ENCODE peak calls at places on chromosomes 5 and 9, in six cellular contexts. One of them, this sample, is unnamed.

GRCh38 chr5:132446621-132447020 is 44.0 kb downstream of the IRF1 start:
- DNase-seq in RPMI7951: peak; percentile 88
- DNase-seq in GM04504: peak; percentile 86
- DNase-seq in T-helper 9 cell: no peak
- DNase-seq in substantia nigra: no peak
- DNase-seq in left lung: no peak
- DNase-seq in this sample: peak; percentile 22

GRCh38 chr5:129125819-129126218 is 31.3 kb downstream of the ISOC1 start:
- DNase-seq in RPMI7951: no peak
- DNase-seq in GM04504: no peak
- DNase-seq in T-helper 9 cell: no peak
- DNase-seq in substantia nigra: no peak
- DNase-seq in left lung: no peak
- DNase-seq in this sample: no peak

GRCh38 chr9:136858844-136859757 is 7.0 kb downstream of the MAMDC4 start:
- DNase-seq in RPMI7951: peak; percentile 60
- DNase-seq in GM04504: no peak
- DNase-seq in T-helper 9 cell: no peak
- DNase-seq in substantia nigra: peak; percentile 57
- DNase-seq in left lung: peak; percentile 84
- DNase-seq in this sample: peak; percentile 43

GRCh38 chr9:125323615-125324014 is 62.0 kb downstream of the GAPVD1 start:
- DNase-seq in RPMI7951: no peak
- DNase-seq in GM04504: no peak
- DNase-seq in T-helper 9 cell: no peak
- DNase-seq in substantia nigra: no peak
- DNase-seq in left lung: no peak
- DNase-seq in this sample: no peak

GRCh38 chr9:98172604-98173003 is 19.8 kb downstream of the CORO2A start:
- DNase-seq in RPMI7951: peak; percentile 36
- DNase-seq in GM04504: no peak
- DNase-seq in T-helper 9 cell: no peak
- DNase-seq in substantia nigra: no peak
- DNase-seq in left lung: no peak
- DNase-seq in this sample: no peak

GRCh38 chr9:83281306-83282255 is 218.6 kb upstream of the RASEF start:
- DNase-seq in RPMI7951: peak; percentile 44
- DNase-seq in GM04504: peak; percentile 39
- DNase-seq in T-helper 9 cell: no peak
- DNase-seq in substantia nigra: no peak
- DNase-seq in left lung: no peak
- DNase-seq in this sample: peak; percentile 19

GRCh38 chr9:129386812-129387177 is 208.7 kb upstream of the IER5L start:
- DNase-seq in RPMI7951: no peak
- DNase-seq in GM04504: no peak
- DNase-seq in T-helper 9 cell: no peak
- DNase-seq in substantia nigra: no peak
- DNase-seq in left lung: peak; percentile 62
- DNase-seq in this sample: no peak

GRCh38 chr5:138963763-138964371 is 88.7 kb upstream of the LRRTM2 start:
- DNase-seq in RPMI7951: peak; percentile 11
- DNase-seq in GM04504: no peak
- DNase-seq in T-helper 9 cell: no peak
- DNase-seq in substantia nigra: no peak
- DNase-seq in left lung: no peak
- DNase-seq in this sample: no peak

GRCh38 chr5:150407097-150407720 is 5.5 kb downstream of the CD74 start:
- DNase-seq in RPMI7951: no peak
- DNase-seq in GM04504: no peak
- DNase-seq in T-helper 9 cell: no peak
- DNase-seq in substantia nigra: no peak
- DNase-seq in left lung: peak; percentile 43
- DNase-seq in this sample: no peak

GRCh38 chr5:157442989-157443619 is 16.9 kb upstream of the NIPAL4 start:
- DNase-seq in RPMI7951: no peak
- DNase-seq in GM04504: no peak
- DNase-seq in T-helper 9 cell: no peak
- DNase-seq in substantia nigra: no peak
- DNase-seq in left lung: no peak
- DNase-seq in this sample: no peak

GRCh38 chr5:113343343-113343742 is 91.4 kb downstream of the TSSK1B start:
- DNase-seq in RPMI7951: peak; percentile 91
- DNase-seq in GM04504: no peak
- DNase-seq in T-helper 9 cell: no peak
- DNase-seq in substantia nigra: no peak
- DNase-seq in left lung: no peak
- DNase-seq in this sample: no peak

GRCh38 chr5:139246394-139246793 is 47.1 kb upstream of the MATR3 start:
- DNase-seq in RPMI7951: peak; percentile 73
- DNase-seq in GM04504: no peak
- DNase-seq in T-helper 9 cell: no peak
- DNase-seq in substantia nigra: no peak
- DNase-seq in left lung: peak; percentile 65
- DNase-seq in this sample: peak; percentile 7

GRCh38 chr5:61637566-61637965 is 305.5 kb downstream of the ZSWIM6 start:
- DNase-seq in RPMI7951: peak; percentile 26
- DNase-seq in GM04504: no peak
- DNase-seq in T-helper 9 cell: no peak
- DNase-seq in substantia nigra: no peak
- DNase-seq in left lung: no peak
- DNase-seq in this sample: peak; percentile 52

GRCh38 chr9:110049699-110050450 is 158.1 kb downstream of the C9orf152 start:
- DNase-seq in RPMI7951: peak; percentile 52
- DNase-seq in GM04504: no peak
- DNase-seq in T-helper 9 cell: peak; percentile 2
- DNase-seq in substantia nigra: no peak
- DNase-seq in left lung: peak; percentile 88
- DNase-seq in this sample: no peak

GRCh38 chr9:81393985-81394811 is 295.1 kb downstream of the TLE1 start:
- DNase-seq in RPMI7951: no peak
- DNase-seq in GM04504: no peak
- DNase-seq in T-helper 9 cell: no peak
- DNase-seq in substantia nigra: no peak
- DNase-seq in left lung: no peak
- DNase-seq in this sample: no peak

GRCh38 chr5:40401281-40401680 is 278.4 kb upstream of the PTGER4 start:
- DNase-seq in RPMI7951: peak; percentile 43
- DNase-seq in GM04504: no peak
- DNase-seq in T-helper 9 cell: no peak
- DNase-seq in substantia nigra: no peak
- DNase-seq in left lung: no peak
- DNase-seq in this sample: no peak

GRCh38 chr9:121763131-121763530 is 111.7 kb downstream of the DAB2IP start:
- DNase-seq in RPMI7951: no peak
- DNase-seq in GM04504: no peak
- DNase-seq in T-helper 9 cell: no peak
- DNase-seq in substantia nigra: no peak
- DNase-seq in left lung: peak; percentile 61
- DNase-seq in this sample: no peak

GRCh38 chr5:145867806-145868205 is 5.0 kb downstream of the GRXCR2 start:
- DNase-seq in RPMI7951: no peak
- DNase-seq in GM04504: no peak
- DNase-seq in T-helper 9 cell: no peak
- DNase-seq in substantia nigra: no peak
- DNase-seq in left lung: no peak
- DNase-seq in this sample: no peak

GRCh38 chr5:68396722-68397121 is 181.2 kb downstream of the PIK3R1 start:
- DNase-seq in RPMI7951: no peak
- DNase-seq in GM04504: no peak
- DNase-seq in T-helper 9 cell: no peak
- DNase-seq in substantia nigra: no peak
- DNase-seq in left lung: no peak
- DNase-seq in this sample: no peak

GRCh38 chr5:14171621-14172020 is 28.5 kb downstream of the TRIO start:
- DNase-seq in RPMI7951: no peak
- DNase-seq in GM04504: no peak
- DNase-seq in T-helper 9 cell: no peak
- DNase-seq in substantia nigra: no peak
- DNase-seq in left lung: no peak
- DNase-seq in this sample: no peak